ENCODE peak calls at places on chromosomes 5 and 9, in five cellular contexts. One of them, this sample, is unnamed.

GRCh38 chr9:105258225-105258737 is 13.8 kb downstream of the SLC44A1 start:
- DNase-seq in hypothalamus: no peak
- DNase-seq in NCI-H1092 treated with DMSO at 0.1 percent for 48 hours: no peak
- DNase-seq in BJ: no peak
- DNase-seq in GM12865: peak; percentile 35
- DNase-seq in this sample: no peak

GRCh38 chr9:87524061-87524460 is 26.4 kb downstream of the DAPK1 start:
- DNase-seq in NCI-H1092 treated with DMSO at 0.1 percent for 48 hours: no peak
- DNase-seq in GM12865: no peak
- DNase-seq in BJ: no peak
- DNase-seq in hypothalamus: no peak
- DNase-seq in this sample: no peak

GRCh38 chr5:61277781-61278180 is 54.3 kb upstream of the ZSWIM6 start:
- DNase-seq in NCI-H1092 treated with DMSO at 0.1 percent for 48 hours: no peak
- DNase-seq in GM12865: no peak
- DNase-seq in hypothalamus: no peak
- DNase-seq in BJ: no peak
- DNase-seq in this sample: no peak

GRCh38 chr9:137029058-137029922 is 1.3 kb upstream of the ABCA2 start:
- DNase-seq in BJ: no peak
- DNase-seq in NCI-H1092 treated with DMSO at 0.1 percent for 48 hours: peak; percentile 49
- DNase-seq in GM12865: peak; percentile 82
- DNase-seq in hypothalamus: peak; percentile 74
- DNase-seq in this sample: peak; percentile 80

GRCh38 chr5:151697452-151697851 is 10.7 kb upstream of the SPARC start:
- DNase-seq in NCI-H1092 treated with DMSO at 0.1 percent for 48 hours: no peak
- DNase-seq in BJ: no peak
- DNase-seq in GM12865: no peak
- DNase-seq in hypothalamus: no peak
- DNase-seq in this sample: no peak

GRCh38 chr9:137074657-137075274 is 2.6 kb upstream of the UAP1L1 start:
- DNase-seq in BJ: no peak
- DNase-seq in GM12865: peak; percentile 72
- DNase-seq in hypothalamus: no peak
- DNase-seq in NCI-H1092 treated with DMSO at 0.1 percent for 48 hours: no peak
- DNase-seq in this sample: no peak

GRCh38 chr9:127751269-127752054 is 16.4 kb upstream of the TOR2A start:
- DNase-seq in NCI-H1092 treated with DMSO at 0.1 percent for 48 hours: no peak
- DNase-seq in hypothalamus: no peak
- DNase-seq in BJ: no peak
- DNase-seq in GM12865: no peak
- DNase-seq in this sample: no peak

GRCh38 chr5:96880402-96881164 is 4.3 kb downstream of the ERAP2 start:
- DNase-seq in hypothalamus: no peak
- DNase-seq in NCI-H1092 treated with DMSO at 0.1 percent for 48 hours: no peak
- DNase-seq in GM12865: no peak
- DNase-seq in BJ: peak; percentile 13
- DNase-seq in this sample: no peak

GRCh38 chr9:33813712-33814641 is 3.0 kb upstream of the UBE2R2 start:
- DNase-seq in NCI-H1092 treated with DMSO at 0.1 percent for 48 hours: peak; percentile 56
- DNase-seq in BJ: peak; percentile 70
- DNase-seq in GM12865: peak; percentile 66
- DNase-seq in hypothalamus: peak; percentile 50
- DNase-seq in this sample: peak; percentile 55

This sample was measured in CD14-positive monocyte.